ENCODE peak calls at places on chromosome 19, in six cellular contexts. C, D, U, Q, X and T are unnamed samples.

GRCh38 chr19:14550201-14550754 is 20.9 kb downstream of the TECR start:
- DNase-seq in D (no peak), U (peak; percentile 35), X (no peak), Q (no peak), C (no peak), T (no peak)

GRCh38 chr19:6439743-6440142 is 6.2 kb upstream of the SLC25A41 start:
- DNase-seq in Q (no peak), X (no peak), D (no peak), C (no peak), U (no peak), T (no peak)

GRCh38 chr19:6671960-6672359 is 2.0 kb upstream of the TNFSF14 start:
- DNase-seq in C (no peak), X (no peak), U (no peak), D (no peak), Q (no peak), T (no peak)

GRCh38 chr19:1250374-1251232 is 2.2 kb downstream of the MIDN start:
- DNase-seq in D (no peak), Q (peak; percentile 78), X (peak; percentile 78), U (no peak), C (no peak), T (peak; percentile 69)

GRCh38 chr19:38183227-38183914 is 40.7 kb downstream of the DPF1 start:
- DNase-seq in Q (peak; percentile 66), C (no peak), D (no peak), U (peak; percentile 21), X (no peak), T (peak; percentile 6)

GRCh38 chr19:29694669-29695627 is 20.1 kb downstream of the C19orf12 start:
- DNase-seq in X (peak; percentile 73), D (no peak), U (peak; percentile 74), Q (peak; percentile 72), C (peak; percentile 89), T (peak; percentile 75)

GRCh38 chr19:44741841-44742352 is 6.6 kb upstream of the BCL3 start:
- DNase-seq in X (no peak), D (peak; percentile 98), Q (peak; percentile 98), C (peak; percentile 99), U (peak; percentile 100), T (peak; percentile 100)

GRCh38 chr19:6064016-6064702 is 46.1 kb downstream of the RFX2 start:
- DNase-seq in U (no peak), X (no peak), D (no peak), Q (no peak), C (no peak), T (peak; percentile 36)

GRCh38 chr19:50003254-50003788 is 21.9 kb downstream of the VRK3 start:
- DNase-seq in C (no peak), Q (no peak), U (no peak), X (no peak), D (no peak), T (no peak)

GRCh38 chr19:5369962-5370367 is 29.4 kb upstream of the PTPRS start:
- DNase-seq in D (no peak), X (peak; percentile 60), C (no peak), U (peak; percentile 28), Q (no peak), T (no peak)

GRCh38 chr19:23273022-23273593 is 22.9 kb upstream of the ZNF724 start:
- DNase-seq in X (no peak), Q (no peak), D (no peak), U (no peak), C (peak; percentile 45), T (no peak)

GRCh38 chr19:980133-980998 is 3.8 kb upstream of the WDR18 start:
- DNase-seq in C (no peak), Q (no peak), U (peak; percentile 24), X (no peak), D (no peak), T (no peak)

GRCh38 chr19:30566681-30567420 is 194.7 kb downstream of the ZNF536 start:
- DNase-seq in U (no peak), C (no peak), D (no peak), Q (no peak), X (no peak), T (no peak)

GRCh38 chr19:33210266-33210940 is 15.2 kb downstream of the SLC7A10 start:
- DNase-seq in X (no peak), U (no peak), D (no peak), C (no peak), Q (no peak), T (no peak)

GRCh38 chr19:3575260-3575741 is 2.6 kb downstream of the HMG20B start:
- DNase-seq in Q (no peak), U (no peak), C (no peak), D (no peak), X (no peak), T (no peak)

GRCh38 chr19:29927944-29928669 is 13.9 kb upstream of the URI1 start:
- DNase-seq in Q (no peak), X (no peak), U (no peak), C (no peak), D (no peak), T (no peak)

GRCh38 chr19:41758846-41759245 is 3.5 kb downstream of the CEACAM6 start:
- DNase-seq in X (no peak), C (no peak), Q (no peak), U (no peak), D (no peak), T (no peak)

GRCh38 chr19:44582581-44583265 is 30.6 kb upstream of the IGSF23 start:
- DNase-seq in X (no peak), Q (no peak), U (peak; percentile 31), D (no peak), C (no peak), T (no peak)

GRCh38 chr19:6736169-6736916 is 1.0 kb downstream of the GPR108 start:
- DNase-seq in D (peak; percentile 72), X (peak; percentile 68), C (peak; percentile 82), U (peak; percentile 89), Q (peak; percentile 82), T (peak; percentile 86)

GRCh38 chr19:49502866-49503581 is 6.8 kb downstream of the RPS11 start:
- DNase-seq in U (peak; percentile 83), D (peak; percentile 59), Q (peak; percentile 56), X (no peak), C (peak; percentile 39), T (peak; percentile 86)

GRCh38 chr19:15374796-15375440 is 4.7 kb downstream of the AKAP8 start:
- DNase-seq in U (no peak), X (no peak), Q (no peak), C (peak; percentile 70), D (no peak), T (no peak)

GRCh38 chr19:10461047-10461949 is 41.0 kb downstream of the PDE4A start:
- DNase-seq in X (peak; percentile 76), U (peak; percentile 91), C (peak; percentile 91), D (peak; percentile 77), Q (peak; percentile 97), T (peak; percentile 84)

GRCh38 chr19:6116749-6117430 is 6.6 kb upstream of the RFX2 start:
- DNase-seq in U (no peak), C (no peak), Q (no peak), D (no peak), X (no peak), T (no peak)

DNA sequence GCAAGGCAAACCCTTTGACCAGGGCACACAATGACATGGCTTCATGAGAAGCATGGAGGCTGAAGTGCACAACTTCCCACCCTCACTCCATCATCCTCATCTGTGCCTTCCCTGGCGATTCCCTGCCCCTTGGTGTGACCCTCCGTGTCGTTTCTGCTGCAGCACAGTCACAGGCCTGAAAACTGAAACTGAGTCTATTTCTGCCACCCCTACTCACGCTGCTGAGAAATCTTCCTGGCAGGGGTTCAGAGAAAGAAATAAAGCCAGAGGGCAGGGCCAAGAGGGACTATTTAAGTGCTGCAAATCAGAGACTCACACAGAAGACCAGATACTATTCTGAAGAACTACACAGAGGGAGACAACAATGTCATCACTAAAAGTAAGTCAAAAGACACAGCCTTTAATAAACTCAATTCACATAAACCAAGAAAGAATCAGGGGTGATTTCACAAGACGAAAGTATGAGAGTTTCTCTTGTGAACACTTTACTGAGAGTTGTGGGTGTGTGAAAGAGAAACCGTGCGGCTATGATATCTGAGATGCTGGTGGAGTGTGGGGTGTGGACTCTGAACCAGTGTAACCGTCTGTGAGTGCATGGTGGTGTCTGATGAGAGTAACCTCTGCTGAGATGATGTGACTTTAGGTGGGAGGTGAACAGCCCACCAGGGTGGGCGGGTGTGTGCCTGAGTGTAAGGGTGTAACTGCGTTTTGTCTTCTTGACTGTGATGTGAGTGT is 23.5 kb downstream of the LGALS16 start:
- DNase-seq in X (no peak), Q (no peak), U (no peak), C (no peak), D (no peak), T (no peak)
- H3K4me3 ChIP-seq in X (no peak overlapping the region), Q (no peak overlapping the region), U (no peak overlapping the region), C (no peak overlapping the region), D (no peak overlapping the region), T (no peak overlapping the region)

GRCh38 chr19:17420267-17420924 is 549 bp downstream of the MVB12A start:
- DNase-seq in Q (peak; percentile 71), D (no peak), X (peak; percentile 16), C (peak; percentile 30), U (no peak), T (no peak)
- TF ChIP-seq CTCF in Q (peak; percentile 20), D (peak; percentile 10), X (no peak), C (no peak), U (no peak), T (no peak)

GRCh38 chr19:18230941-18231734 is 4.9 kb upstream of the PDE4C start:
- DNase-seq in C (no peak), X (no peak), U (no peak), D (no peak), Q (no peak), T (no peak)

GRCh38 chr19:18233224-18233825 is 7.1 kb upstream of the PDE4C start:
- DNase-seq in X (peak; percentile 64), Q (peak; percentile 57), D (no peak), C (no peak), U (peak; percentile 25), T (no peak)

GRCh38 chr19:18231775-18232174 is 5.5 kb upstream of the PDE4C start:
- DNase-seq in C (no peak), U (no peak), X (peak; percentile 21), Q (no peak), D (no peak), T (no peak)

GRCh38 chr19:18234194-18234593 is 8.0 kb upstream of the PDE4C start:
- DNase-seq in U (no peak), C (no peak), D (no peak), Q (no peak), X (no peak), T (no peak)

GRCh38 chr19:18232540-18233223 is 6.4 kb upstream of the PDE4C start:
- DNase-seq in Q (no peak), U (no peak), X (no peak), D (no peak), C (no peak), T (no peak)
- H3K4me3 ChIP-seq in Q (no peak overlapping the region), U (no peak overlapping the region), X (no peak overlapping the region), D (no peak overlapping the region), C (no peak overlapping the region), T (no peak overlapping the region)

DNA sequence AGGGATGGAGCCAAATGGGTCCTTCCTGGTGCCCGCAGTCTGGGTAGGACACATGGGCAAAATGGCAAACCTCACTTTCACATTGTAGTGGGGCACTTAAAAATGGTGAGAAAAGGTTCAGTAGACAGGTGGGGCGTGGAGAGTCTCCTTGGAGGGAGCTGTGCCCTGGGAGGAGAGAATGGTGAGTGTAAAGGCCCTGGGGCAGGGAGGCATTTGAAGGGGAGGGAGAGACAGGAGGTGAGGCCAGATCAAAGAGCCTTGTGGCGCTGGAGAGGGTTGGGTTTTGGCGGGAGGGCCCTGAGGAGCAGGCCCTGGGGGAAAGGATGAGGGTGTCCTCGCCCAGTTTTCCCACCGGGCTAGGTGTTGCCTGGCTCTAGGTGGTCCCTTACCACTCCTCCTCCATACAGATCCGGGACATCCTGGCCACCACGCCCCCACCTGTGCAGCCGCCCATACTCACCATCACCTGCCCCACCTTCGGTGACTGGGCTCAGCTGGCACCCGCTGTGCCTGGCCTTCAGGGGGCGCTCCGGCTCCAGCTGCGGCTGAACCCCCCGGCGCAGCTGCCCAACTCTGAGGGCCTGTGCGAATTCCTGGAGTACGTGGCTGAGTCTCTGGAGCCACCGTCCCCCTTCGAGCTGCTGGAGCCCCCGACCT is 6.3 kb downstream of the MAP1S start:
- DNase-seq in C (no peak), D (no peak), Q (no peak), X (no peak), U (no peak), T (no peak)
- TF ChIP-seq CTCF in C (no peak), D (no peak), Q (no peak), X (peak; percentile 59), U (no peak), T (peak; percentile 13)